ENCODE peak calls at places on chromosomes 13 and 19, in eight cellular contexts. B is cerebellar nuclear complex; X is GM20000; L is stimulated activated CD4-positive, alpha-beta T cell treated with anti-CD3 and anti-CD28 coated beads, Interleukin-15, amount 100 ng/mL, for 1 hour; K is NCI-H1092 treated with DMSO at 0.1 percent for 48 hours; F is LHCN-M2; W is BJ; C is adipocyte. H is an unnamed sample.

GRCh38 chr13:111946214-111946613 is 120.7 kb upstream of the SOX1 start:
- DNase-seq in F (no peak), X (no peak), W (no peak), C (no peak), L (no peak), K (no peak), B (no peak), H (peak; percentile 41)

GRCh38 chr13:50358221-50358620 is 343.0 kb downstream of the KCNRG start:
- DNase-seq in X (no peak), F (no peak), K (peak; percentile 23), W (no peak), B (no peak), C (peak; percentile 10), L (no peak), H (no peak)

GRCh38 chr19:438416-438958 is 22.3 kb downstream of the SHC2 start:
- DNase-seq in K (no peak), B (no peak), X (no peak), L (no peak), F (no peak), W (no peak), C (no peak), H (no peak)

GRCh38 chr19:9818175-9818733 is 625 bp downstream of the FBXL12 start:
- DNase-seq in K (no peak), X (no peak), L (no peak), F (no peak), B (no peak), C (no peak), W (no peak), H (no peak)

GRCh38 chr13:95784161-95784880 is 107.4 kb downstream of the DNAJC3 start:
- DNase-seq in K (no peak), X (no peak), L (no peak), F (peak; percentile 89), C (peak; percentile 67), W (peak; percentile 57), B (no peak), H (no peak)

GRCh38 chr13:84433024-84433423 is 550.8 kb upstream of the SLITRK1 start:
- DNase-seq in X (no peak), K (no peak), W (peak; percentile 39), C (peak; percentile 61), L (no peak), B (no peak), F (peak; percentile 91), H (no peak)

GRCh38 chr13:24263652-24264051 is 45.7 kb upstream of the C1QTNF9 start:
- DNase-seq in W (no peak), B (no peak), F (no peak), K (no peak), C (peak; percentile 66), L (no peak), X (no peak), H (no peak)

GRCh38 chr13:96967248-96967745 is 27.0 kb downstream of the OXGR1 start:
- DNase-seq in X (no peak), W (no peak), L (no peak), K (no peak), C (peak; percentile 67), F (no peak), B (no peak), H (no peak)

GRCh38 chr19:1566392-1567115 is 1.6 kb downstream of the MEX3D start:
- DNase-seq in W (peak; percentile 19), L (no peak), F (peak; percentile 85), B (no peak), X (no peak), C (peak; percentile 92), K (peak; percentile 79), H (no peak)

GRCh38 chr13:81140675-81141074 is 799.7 kb upstream of the SPRY2 start:
- DNase-seq in B (no peak), K (no peak), L (no peak), X (no peak), C (no peak), F (no peak), W (no peak), H (no peak)

H was measured in mesenteric fat pad.